ENCODE peak calls at places on chromosomes 12 and 14, in five cellular contexts. I is ovary, B is HCEC 1CT, W is cardiac fibroblast, D is fibroblast of mammary gland. P is an unnamed sample.

GRCh38 chr12:54388214-54389138 is 3.9 kb upstream of the ZNF385A start:
- DNase-seq in I (no peak), B (no peak), W (no peak), D (no peak), P (no peak)

GRCh38 chr14:100810861-100811461 is 15.0 kb upstream of the MEG3 start:
- DNase-seq in I (no peak), B (no peak), W (no peak), D (no peak), P (no peak)

GRCh38 chr14:21768116-21768874 is 94.7 kb upstream of the OR4E1 start:
- DNase-seq in I (no peak), B (peak; percentile 3), W (peak; percentile 23), D (peak; percentile 7), P (no peak)

GRCh38 chr12:5407457-5407856 is 24.5 kb upstream of the NTF3 start:
- DNase-seq in I (no peak), B (no peak), W (no peak), D (no peak), P (no peak)

GRCh38 chr14:77478796-77479195 is 19.8 kb downstream of the ISM2 start:
- DNase-seq in I (no peak), B (no peak), W (no peak), D (no peak), P (no peak)

GRCh38 chr12:110102255-110102654 is 21.9 kb upstream of the IFT81 start:
- DNase-seq in I (no peak), B (peak; percentile 74), W (peak; percentile 83), D (peak; percentile 87), P (peak; percentile 56)

GRCh38 chr12:67355428-67356385 is 86.5 kb downstream of the CAND1 start:
- DNase-seq in I (peak; percentile 12), B (peak; percentile 41), W (peak; percentile 81), D (peak; percentile 74), P (peak; percentile 92)

GRCh38 chr12:120225852-120226640 is 25.1 kb upstream of the RPLP0 start:
- DNase-seq in I (no peak), B (no peak), W (peak; percentile 44), D (no peak), P (peak; percentile 29)

GRCh38 chr12:50574621-50575348 is 70.0 kb downstream of the DIP2B start:
- DNase-seq in I (no peak), B (no peak), W (no peak), D (no peak), P (peak; percentile 72)

GRCh38 chr12:69039881-69040280 is 106.9 kb upstream of the CPM start:
- DNase-seq in I (no peak), B (no peak), W (peak; percentile 59), D (peak; percentile 41), P (no peak)

GRCh38 chr12:105920161-105920684 is 218.5 kb downstream of the NUAK1 start:
- DNase-seq in I (no peak), B (no peak), W (peak; percentile 29), D (no peak), P (peak; percentile 61)

GRCh38 chr14:85531594-85532391 is 1.8 kb downstream of the FLRT2 start:
- DNase-seq in I (peak; percentile 78), B (peak; percentile 90), W (peak; percentile 89), D (peak; percentile 85), P (peak; percentile 84)

GRCh38 chr14:88791629-88792571 is 853 bp downstream of the EML5 start:
- DNase-seq in I (peak; percentile 39), B (no peak), W (no peak), D (no peak), P (no peak)

GRCh38 chr12:29073631-29074239 is 75.3 kb upstream of the FAR2 start:
- DNase-seq in I (no peak), B (peak; percentile 72), W (peak; percentile 76), D (peak; percentile 73), P (peak; percentile 74)

GRCh38 chr12:39368096-39368495 is 74.8 kb downstream of the KIF21A start:
- DNase-seq in I (no peak), B (peak; percentile 80), W (peak; percentile 42), D (peak; percentile 38), P (no peak)

GRCh38 chr12:63882844-63883243 is 38.3 kb downstream of the SRGAP1 start:
- DNase-seq in I (no peak), B (no peak), W (no peak), D (peak; percentile 26), P (no peak)

GRCh38 chr14:54177861-54178591 is 218.8 kb upstream of the CDKN3 start:
- DNase-seq in I (no peak), B (no peak), W (no peak), D (no peak), P (peak; percentile 28)

GRCh38 chr12:68326720-68327119 is 5.4 kb downstream of the MDM1 start:
- DNase-seq in I (no peak), B (no peak), W (peak; percentile 6), D (no peak), P (no peak)

P was measured in fibroblast of the aortic adventitia.